ENCODE peak calls at places on chromosomes 16 and 17, in nine cellular contexts. One of them, this sample, is unnamed.

GRCh38 chr17:704111-704864 is 10.4 kb downstream of the VPS53 start:
- DNase-seq in stomach: no peak
- DNase-seq in K562: no peak
- DNase-seq in HCT116: no peak
- DNase-seq in sigmoid colon: no peak
- DNase-seq in GM12892: no peak
- DNase-seq in prostate gland: no peak
- DNase-seq in endothelial cell of umbilical vein: no peak
- DNase-seq in breast epithelium: no peak
- DNase-seq in this sample: no peak

GRCh38 chr17:4940625-4941021 is 555 bp downstream of the RNF167 start:
- DNase-seq in GM12892: no peak
- DNase-seq in K562: no peak
- DNase-seq in stomach: no peak
- DNase-seq in prostate gland: no peak
- DNase-seq in sigmoid colon: no peak
- DNase-seq in endothelial cell of umbilical vein: no peak
- DNase-seq in HCT116: no peak
- DNase-seq in breast epithelium: no peak
- DNase-seq in this sample: no peak

GRCh38 chr17:76690596-76691280 is 20.0 kb downstream of the MXRA7 start:
- DNase-seq in stomach: no peak
- DNase-seq in prostate gland: no peak
- DNase-seq in sigmoid colon: no peak
- DNase-seq in breast epithelium: no peak
- DNase-seq in endothelial cell of umbilical vein: no peak
- DNase-seq in HCT116: no peak
- DNase-seq in GM12892: no peak
- DNase-seq in K562: no peak
- DNase-seq in this sample: no peak

GRCh38 chr16:17305694-17306093 is 165.1 kb downstream of the XYLT1 start:
- DNase-seq in prostate gland: no peak
- DNase-seq in GM12892: peak
- DNase-seq in endothelial cell of umbilical vein: no peak
- DNase-seq in HCT116: no peak
- DNase-seq in K562: no peak
- DNase-seq in stomach: no peak
- DNase-seq in breast epithelium: no peak
- DNase-seq in sigmoid colon: no peak
- DNase-seq in this sample: no peak

GRCh38 chr16:50448522-50448921 is 79.7 kb upstream of the BRD7 start:
- DNase-seq in GM12892: no peak
- DNase-seq in stomach: no peak
- DNase-seq in breast epithelium: peak
- DNase-seq in K562: no peak
- DNase-seq in endothelial cell of umbilical vein: no peak
- DNase-seq in HCT116: no peak
- DNase-seq in sigmoid colon: peak
- DNase-seq in prostate gland: no peak
- DNase-seq in this sample: no peak

GRCh38 chr16:11075163-11075562 is 130.8 kb downstream of the CLEC16A start:
- DNase-seq in GM12892: no peak
- DNase-seq in K562: no peak
- DNase-seq in sigmoid colon: peak
- DNase-seq in HCT116: no peak
- DNase-seq in stomach: no peak
- DNase-seq in breast epithelium: no peak
- DNase-seq in prostate gland: no peak
- DNase-seq in endothelial cell of umbilical vein: no peak
- DNase-seq in this sample: no peak

GRCh38 chr17:3772764-3773163 is 28.2 kb downstream of the ITGAE start:
- DNase-seq in endothelial cell of umbilical vein: no peak
- DNase-seq in GM12892: no peak
- DNase-seq in K562: no peak
- DNase-seq in breast epithelium: no peak
- DNase-seq in HCT116: no peak
- DNase-seq in stomach: no peak
- DNase-seq in sigmoid colon: no peak
- DNase-seq in prostate gland: no peak
- DNase-seq in this sample: no peak

GRCh38 chr16:80440691-80441090 is 100.1 kb upstream of the DYNLRB2 start:
- DNase-seq in K562: no peak
- DNase-seq in GM12892: no peak
- DNase-seq in prostate gland: no peak
- DNase-seq in sigmoid colon: no peak
- DNase-seq in breast epithelium: no peak
- DNase-seq in stomach: no peak
- DNase-seq in endothelial cell of umbilical vein: no peak
- DNase-seq in HCT116: no peak
- DNase-seq in this sample: no peak

GRCh38 chr17:45146616-45147101 is 1.6 kb upstream of the HEXIM1 start:
- DNase-seq in GM12892: no peak
- DNase-seq in HCT116: no peak
- DNase-seq in sigmoid colon: peak
- DNase-seq in breast epithelium: no peak
- DNase-seq in K562: no peak
- DNase-seq in prostate gland: peak
- DNase-seq in endothelial cell of umbilical vein: peak
- DNase-seq in stomach: peak
- DNase-seq in this sample: no peak

GRCh38 chr17:78013683-78014467 is 55.4 kb downstream of the TNRC6C start:
- DNase-seq in GM12892: no peak
- DNase-seq in HCT116: peak
- DNase-seq in endothelial cell of umbilical vein: peak
- DNase-seq in stomach: peak
- DNase-seq in breast epithelium: no peak
- DNase-seq in sigmoid colon: peak
- DNase-seq in prostate gland: peak
- DNase-seq in K562: peak
- DNase-seq in this sample: no peak

GRCh38 chr17:68679882-68680281 is 78.7 kb upstream of the FAM20A start:
- DNase-seq in prostate gland: no peak
- DNase-seq in endothelial cell of umbilical vein: no peak
- DNase-seq in HCT116: no peak
- DNase-seq in sigmoid colon: no peak
- DNase-seq in GM12892: no peak
- DNase-seq in K562: no peak
- DNase-seq in breast epithelium: no peak
- DNase-seq in stomach: no peak
- DNase-seq in this sample: no peak

GRCh38 chr17:26792486-26792885 is 501.4 kb upstream of the WSB1 start:
- DNase-seq in breast epithelium: no peak
- DNase-seq in GM12892: no peak
- DNase-seq in prostate gland: no peak
- DNase-seq in sigmoid colon: no peak
- DNase-seq in K562: no peak
- DNase-seq in stomach: no peak
- DNase-seq in endothelial cell of umbilical vein: peak
- DNase-seq in HCT116: no peak
- DNase-seq in this sample: no peak

DNA sequence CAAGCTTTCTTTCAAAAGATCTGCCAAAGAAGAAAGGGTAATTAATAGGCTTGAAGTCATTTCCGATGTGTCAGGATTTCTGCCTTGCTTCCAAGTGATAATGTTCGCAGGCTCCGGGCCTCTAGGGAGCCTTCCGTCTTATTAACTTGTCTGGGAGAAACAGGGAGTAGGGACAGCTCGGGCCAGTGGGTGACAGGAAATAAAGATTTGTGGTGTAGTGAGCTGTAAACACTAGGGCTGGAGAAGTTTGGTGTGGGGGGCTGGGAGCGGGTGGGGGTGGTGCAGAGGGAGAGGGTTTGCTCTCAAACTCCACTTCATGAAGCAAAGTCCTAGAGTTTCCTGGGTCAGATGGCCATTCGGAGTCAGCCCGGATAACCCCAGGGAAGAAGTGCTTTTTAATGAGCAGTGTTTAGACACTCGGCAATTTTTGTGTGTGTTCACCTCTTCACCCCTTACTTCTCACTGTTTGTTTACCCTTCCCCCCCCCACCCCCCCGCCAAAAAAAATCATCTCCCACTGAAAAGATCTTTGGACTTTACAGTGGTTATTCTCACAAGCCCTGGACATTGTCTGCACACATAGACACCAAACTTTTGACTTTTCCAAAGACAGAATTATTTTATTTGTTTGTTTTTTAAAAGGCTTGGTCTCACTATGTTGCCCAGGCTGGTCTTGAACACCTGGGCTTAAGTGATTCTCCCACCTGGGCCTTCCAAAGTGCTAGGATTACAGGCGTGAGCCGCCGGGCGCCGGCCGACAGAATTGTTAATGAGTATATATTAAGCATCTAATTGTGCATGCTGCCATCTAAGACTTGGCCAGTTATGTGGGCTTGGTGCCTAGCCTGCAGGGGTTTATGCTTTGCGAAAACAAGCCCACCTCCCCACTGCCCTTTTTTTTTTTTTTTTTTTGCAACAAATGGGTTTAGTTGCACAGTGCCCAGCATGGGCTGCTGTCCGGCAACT is 196.4 kb downstream of the CCDC182 start:
- DNase-seq in GM12892: no peak
- DNase-seq in HCT116: no peak
- DNase-seq in endothelial cell of umbilical vein: peak
- DNase-seq in breast epithelium: no peak
- DNase-seq in stomach: no peak
- DNase-seq in prostate gland: no peak
- DNase-seq in K562: no peak
- DNase-seq in sigmoid colon: no peak
- DNase-seq in this sample: no peak
- TF ChIP-seq POLR2AphosphoS5 in GM12892: no peak
- TF ChIP-seq POLR2AphosphoS5 in HCT116: no peak
- TF ChIP-seq POLR2AphosphoS5 in endothelial cell of umbilical vein: no peak
- TF ChIP-seq POLR2AphosphoS5 in breast epithelium: no peak
- TF ChIP-seq POLR2AphosphoS5 in stomach: no peak
- TF ChIP-seq POLR2AphosphoS5 in prostate gland: no peak
- TF ChIP-seq POLR2AphosphoS5 in K562: no peak
- TF ChIP-seq POLR2AphosphoS5 in sigmoid colon: no peak
- TF ChIP-seq POLR2AphosphoS5 in this sample: no peak

DNA sequence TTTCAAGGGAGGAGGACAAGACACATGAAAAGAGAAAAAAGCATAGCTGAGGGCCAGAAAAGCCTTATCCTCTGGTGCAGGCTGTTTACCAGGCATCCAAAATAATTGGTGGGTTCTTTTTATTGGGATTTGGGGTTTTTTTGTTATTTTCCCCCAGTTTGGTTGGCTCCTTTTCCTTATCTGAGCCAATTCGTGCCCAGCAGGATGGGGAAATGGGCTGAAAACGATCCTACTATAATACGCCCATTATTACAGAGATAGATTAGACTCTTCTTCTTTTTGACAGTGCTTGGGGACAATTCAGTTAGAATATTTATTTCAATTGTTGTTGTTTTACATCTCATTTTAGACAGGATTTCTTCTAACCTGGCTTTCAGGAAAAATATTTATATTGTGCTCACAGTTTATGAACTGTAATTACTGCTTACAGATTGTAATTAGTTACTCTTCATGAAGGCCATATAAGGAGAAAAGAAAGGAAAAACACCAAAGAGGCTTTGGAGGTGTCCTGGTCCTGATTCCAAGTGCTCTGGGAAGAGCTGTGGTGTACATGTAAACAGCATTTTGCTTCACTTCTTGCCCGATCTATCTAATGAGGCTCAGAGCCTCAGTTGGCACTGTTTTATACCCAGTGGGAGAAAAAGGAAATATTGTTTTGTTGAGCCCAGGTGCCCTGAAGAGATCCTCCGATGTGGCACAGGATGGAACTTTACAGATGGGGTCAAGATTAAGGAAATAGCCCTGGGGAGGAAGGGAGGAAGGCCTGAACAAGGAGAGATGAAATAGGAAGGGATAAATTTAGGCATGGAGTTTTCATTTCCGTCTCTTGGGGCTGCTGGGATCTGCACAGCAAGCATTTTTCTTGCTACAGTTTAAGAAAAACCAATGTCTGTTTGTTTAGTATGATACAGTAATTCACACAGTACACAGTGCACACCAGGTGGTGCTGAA is 611 bp upstream of the ANKRD40 start:
- DNase-seq in GM12892: no peak
- DNase-seq in breast epithelium: no peak
- DNase-seq in stomach: no peak
- DNase-seq in sigmoid colon: no peak
- DNase-seq in endothelial cell of umbilical vein: peak
- DNase-seq in prostate gland: no peak
- DNase-seq in HCT116: no peak
- DNase-seq in K562: no peak
- DNase-seq in this sample: no peak
- TF ChIP-seq POLR2A in GM12892: no peak
- TF ChIP-seq POLR2A in breast epithelium: no peak
- TF ChIP-seq POLR2A in stomach: no peak
- TF ChIP-seq POLR2A in sigmoid colon: no peak
- TF ChIP-seq POLR2A in endothelial cell of umbilical vein: no peak
- TF ChIP-seq POLR2A in prostate gland: no peak
- TF ChIP-seq POLR2A in HCT116: no peak
- TF ChIP-seq POLR2A in K562: no peak
- TF ChIP-seq POLR2A in this sample: peak

DNA sequence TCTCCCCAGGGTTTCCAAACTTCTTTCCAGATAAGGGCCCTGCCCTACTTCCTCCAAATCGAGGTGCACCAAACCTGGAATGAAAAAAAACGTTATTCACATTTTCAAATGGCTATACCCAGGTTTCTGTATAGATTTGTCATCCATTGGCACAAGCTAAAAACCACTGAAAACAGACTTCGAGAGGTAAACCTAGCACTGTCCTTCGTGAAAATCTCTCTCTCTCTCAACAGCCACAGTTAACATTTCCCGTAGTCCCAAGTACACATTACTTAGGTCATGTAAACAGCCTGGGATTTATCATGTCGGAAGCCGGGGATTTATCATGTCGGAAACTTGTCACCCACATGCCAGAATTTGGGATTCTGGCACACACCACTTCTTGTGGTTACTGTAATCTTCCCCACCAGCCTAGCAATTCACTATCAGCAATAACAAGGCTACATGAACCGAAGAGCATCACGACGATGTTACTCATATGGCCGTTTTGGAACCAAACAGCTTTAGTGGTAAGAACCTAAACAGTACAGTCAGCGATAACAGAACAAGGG is 1.2 kb downstream of the DDX5 start:
- DNase-seq in stomach: no peak
- DNase-seq in breast epithelium: no peak
- DNase-seq in HCT116: no peak
- DNase-seq in K562: no peak
- DNase-seq in endothelial cell of umbilical vein: peak
- DNase-seq in GM12892: no peak
- DNase-seq in prostate gland: peak
- DNase-seq in sigmoid colon: no peak
- DNase-seq in this sample: no peak
- TF ChIP-seq POLR2AphosphoS5 in stomach: no peak
- TF ChIP-seq POLR2AphosphoS5 in breast epithelium: no peak
- TF ChIP-seq POLR2AphosphoS5 in HCT116: peak
- TF ChIP-seq POLR2AphosphoS5 in K562: peak
- TF ChIP-seq POLR2AphosphoS5 in endothelial cell of umbilical vein: no peak
- TF ChIP-seq POLR2AphosphoS5 in GM12892: peak
- TF ChIP-seq POLR2AphosphoS5 in prostate gland: no peak
- TF ChIP-seq POLR2AphosphoS5 in sigmoid colon: no peak
- TF ChIP-seq POLR2AphosphoS5 in this sample: no peak

DNA sequence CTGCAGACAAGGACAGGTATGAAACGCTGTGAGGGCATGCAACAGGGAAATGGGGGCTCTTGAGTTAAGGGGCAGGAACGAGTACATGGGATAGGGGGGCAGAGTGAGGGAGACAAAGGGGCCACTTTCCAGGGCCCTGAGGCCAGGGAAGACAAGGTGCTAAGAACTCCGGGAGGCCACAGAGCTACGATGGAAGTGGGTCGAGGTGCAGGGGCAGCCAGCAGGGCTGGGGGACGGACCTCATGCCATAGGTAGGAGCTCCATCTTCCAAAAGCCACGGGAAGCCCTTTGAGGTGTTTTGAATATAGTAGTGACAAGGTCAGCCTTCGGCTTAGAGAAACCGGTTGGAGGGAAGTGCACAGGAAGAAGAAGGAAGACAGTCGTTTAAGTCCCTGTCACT is 35.6 kb downstream of the RBFOX3 start:
- DNase-seq in prostate gland: no peak
- DNase-seq in HCT116: no peak
- DNase-seq in stomach: no peak
- DNase-seq in endothelial cell of umbilical vein: no peak
- DNase-seq in breast epithelium: no peak
- DNase-seq in sigmoid colon: peak
- DNase-seq in K562: no peak
- DNase-seq in GM12892: no peak
- DNase-seq in this sample: no peak
- TF ChIP-seq POLR2A in prostate gland: no peak
- TF ChIP-seq POLR2A in HCT116: no peak
- TF ChIP-seq POLR2A in stomach: no peak
- TF ChIP-seq POLR2A in endothelial cell of umbilical vein: no peak
- TF ChIP-seq POLR2A in breast epithelium: no peak
- TF ChIP-seq POLR2A in sigmoid colon: no peak
- TF ChIP-seq POLR2A in K562: no peak
- TF ChIP-seq POLR2A in GM12892: no peak
- TF ChIP-seq POLR2A in this sample: no peak